ENCODE peak calls at places on chromosomes 2 and 18, in ten cellular contexts. I is hepatocyte, H is upper lobe of left lung, L is kidney glomerular epithelial cell, O is T1000, K is NCI-H524 treated with DMSO at 0.1 percent for 48 hours, T is NCI-H1092, A is GDM1, B is dermis blood vessel endothelial cell, D is neuronal stem cell. R is an unnamed sample.

GRCh38 chr18:72867721-72868665 is at the start of gene NETO1:
- DNase-seq in I (no peak), H (peak), L (peak), O (peak), K (no peak), T (peak), A (no peak), B (peak), D (peak), R (no peak)

GRCh38 chr18:812123-812672 is at the start of gene YES1:
- DNase-seq in I (peak), H (peak), L (no peak), O (peak), K (no peak), T (peak), A (peak), B (peak), D (peak), R (peak)

GRCh38 chr2:15949126-15949525 is 8.8 kb downstream of the MYCN start:
- DNase-seq in I (no peak), H (no peak), L (no peak), O (no peak), K (no peak), T (no peak), A (no peak), B (no peak), D (no peak), R (no peak)

GRCh38 chr2:20355131-20355530 is 4.5 kb upstream of the PUM2 start:
- DNase-seq in I (no peak), H (no peak), L (no peak), O (no peak), K (no peak), T (no peak), A (no peak), B (no peak), D (no peak), R (no peak)

GRCh38 chr2:46982356-46983064 is 66.9 kb upstream of the MCFD2 start:
- DNase-seq in I (no peak), H (no peak), L (no peak), O (no peak), K (no peak), T (no peak), A (no peak), B (no peak), D (no peak), R (no peak)

GRCh38 chr2:233700028-233700635 is 7.4 kb downstream of the UGT1A6 start:
- DNase-seq in I (peak), H (no peak), L (peak), O (no peak), K (no peak), T (no peak), A (no peak), B (peak), D (peak), R (no peak)

GRCh38 chr18:51020536-51020935 is 9.5 kb upstream of the SMAD4 start:
- DNase-seq in I (no peak), H (no peak), L (no peak), O (no peak), K (peak), T (no peak), A (no peak), B (no peak), D (no peak), R (no peak)

GRCh38 chr2:27133195-27133875 is 1.1 kb downstream of the PREB start:
- DNase-seq in I (no peak), H (no peak), L (no peak), O (no peak), K (no peak), T (no peak), A (no peak), B (no peak), D (no peak), R (no peak)

GRCh38 chr2:64326578-64327050 is 127.3 kb upstream of the LGALSL start:
- DNase-seq in I (no peak), H (no peak), L (no peak), O (no peak), K (no peak), T (no peak), A (no peak), B (no peak), D (no peak), R (no peak)

GRCh38 chr2:25358836-25359235 is 17.1 kb upstream of the DNMT3A start:
- DNase-seq in I (no peak), H (no peak), L (no peak), O (no peak), K (no peak), T (no peak), A (no peak), B (no peak), D (no peak), R (no peak)

R was measured in colonic mucosa.